ENCODE peak calls at places on chromosomes 12 and 14, in five cellular contexts. S, Q, T, X and W are unnamed samples.

GRCh38 chr12:59808317-59808910 is 212.6 kb downstream of the SLC16A7 start:
- DNase-seq in S (peak; percentile 61), Q (no peak), T (no peak), X (no peak), W (no peak)

GRCh38 chr14:88551094-88551870 is 3.5 kb downstream of the PTPN21 start:
- DNase-seq in S (peak; percentile 91), Q (peak; percentile 91), T (peak; percentile 82), X (peak; percentile 30), W (peak; percentile 56)

GRCh38 chr12:115897718-115898117 is 379.8 kb downstream of the MED13L start:
- DNase-seq in S (no peak), Q (no peak), T (no peak), X (no peak), W (no peak)

GRCh38 chr14:30375280-30375892 is 183.6 kb upstream of the G2E3 start:
- DNase-seq in S (peak; percentile 71), Q (no peak), T (peak; percentile 19), X (peak; percentile 45), W (peak; percentile 59)

GRCh38 chr14:86790408-86791364 is 1202.3 kb downstream of the GALC start:
- DNase-seq in S (no peak), Q (no peak), T (no peak), X (no peak), W (no peak)

GRCh38 chr12:110661337-110661972 is 27.5 kb downstream of the HVCN1 start:
- DNase-seq in S (no peak), Q (no peak), T (no peak), X (no peak), W (no peak)

GRCh38 chr14:64725879-64726584 is 21.8 kb downstream of the PLEKHG3 start:
- DNase-seq in S (no peak), Q (no peak), T (peak; percentile 5), X (no peak), W (no peak)

GRCh38 chr12:123270380-123271181 is 1.1 kb downstream of the CDK2AP1 start:
- DNase-seq in S (peak; percentile 50), Q (no peak), T (peak; percentile 54), X (no peak), W (peak; percentile 46)

GRCh38 chr12:93234641-93235040 is 143.1 kb upstream of the NUDT4 start:
- DNase-seq in S (no peak), Q (no peak), T (no peak), X (no peak), W (no peak)

GRCh38 chr14:85002846-85003245 is 527.1 kb upstream of the FLRT2 start:
- DNase-seq in S (no peak), Q (no peak), T (no peak), X (no peak), W (no peak)

GRCh38 chr12:10191865-10192264 is 13.0 kb downstream of the TMEM52B start:
- DNase-seq in S (peak; percentile 65), Q (no peak), T (no peak), X (no peak), W (no peak)

GRCh38 chr12:10186299-10186698 is 7.5 kb downstream of the TMEM52B start:
- DNase-seq in S (no peak), Q (no peak), T (no peak), X (no peak), W (peak; percentile 95)

GRCh38 chr12:10189653-10190052 is 10.8 kb downstream of the TMEM52B start:
- DNase-seq in S (no peak), Q (no peak), T (no peak), X (no peak), W (no peak)

GRCh38 chr12:10194160-10194559 is 15.3 kb downstream of the TMEM52B start:
- DNase-seq in S (peak; percentile 59), Q (no peak), T (no peak), X (no peak), W (no peak)

DNA sequence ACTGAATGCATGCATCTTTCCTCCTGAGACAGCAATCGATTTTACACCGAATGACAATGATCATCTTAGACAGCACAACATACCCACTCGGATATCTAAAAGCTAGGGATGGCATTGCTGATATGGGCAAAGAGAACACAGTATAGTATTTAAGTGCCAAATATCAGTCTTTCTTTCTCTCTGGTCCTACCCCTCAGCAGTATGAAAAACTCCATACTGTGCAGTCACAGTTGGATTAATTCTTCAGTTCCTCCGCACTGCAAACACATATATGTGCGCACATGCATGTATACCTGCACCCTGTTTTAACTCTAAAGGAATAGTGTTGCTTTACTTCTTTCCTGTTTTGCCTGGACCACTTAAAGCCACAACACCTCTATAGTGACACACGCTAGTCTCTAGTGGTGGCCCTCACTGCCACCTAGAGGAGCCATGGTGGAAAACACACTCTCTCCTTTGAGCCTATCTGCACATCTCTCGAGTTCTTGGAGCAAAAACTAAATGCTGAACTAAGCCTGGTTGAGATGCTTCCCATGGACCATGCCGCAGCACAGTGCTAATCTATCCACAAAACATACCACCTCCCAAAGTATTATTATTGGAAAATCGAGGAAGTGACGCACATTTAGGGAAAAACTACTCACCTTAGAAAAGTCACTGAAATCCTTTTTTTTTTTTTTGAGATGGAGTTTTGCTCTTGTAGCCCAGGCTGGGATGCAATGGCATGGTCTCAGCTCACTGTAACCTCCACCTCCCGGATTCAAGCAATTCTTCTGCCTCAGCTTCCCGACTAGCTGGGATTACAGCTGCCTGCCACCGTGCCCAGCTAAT is 11.9 kb downstream of the TMEM52B start:
- DNase-seq in S (peak; percentile 75), Q (no peak), T (no peak), X (peak; percentile 40), W (peak; percentile 62)
- TF ChIP-seq CTCF in S (peak; percentile 83), Q (peak; percentile 81), T (peak; percentile 47), X (peak; percentile 80), W (peak; percentile 87)

GRCh38 chr12:48454675-48455074 is 17.7 kb upstream of the ANP32D start:
- DNase-seq in S (peak; percentile 50), Q (no peak), T (no peak), X (no peak), W (no peak)
- TF ChIP-seq CTCF in S (peak; percentile 36), Q (peak; percentile 19), T (peak; percentile 49), X (peak; percentile 58), W (peak; percentile 44)

GRCh38 chr14:105330491-105330895 is 15.9 kb downstream of the PACS2 start:
- DNase-seq in S (peak; percentile 60), Q (no peak), T (no peak), X (no peak), W (no peak)
- TF ChIP-seq CTCF in S (no peak), Q (no peak), T (no peak), X (no peak), W (no peak)

GRCh38 chr12:124424516-124424905 is 129.6 kb downstream of the RFLNA start:
- DNase-seq in S (no peak), Q (no peak), T (peak; percentile 49), X (no peak), W (no peak)

GRCh38 chr12:124428136-124428791 is 133.4 kb downstream of the RFLNA start:
- DNase-seq in S (peak; percentile 73), Q (no peak), T (no peak), X (no peak), W (no peak)

GRCh38 chr12:124425667-124426066 is 130.8 kb downstream of the RFLNA start:
- DNase-seq in S (no peak), Q (no peak), T (no peak), X (no peak), W (no peak)

GRCh38 chr12:124428792-124429281 is 133.9 kb downstream of the RFLNA start:
- DNase-seq in S (no peak), Q (no peak), T (no peak), X (no peak), W (no peak)

GRCh38 chr12:124426594-124427550 is 132.0 kb downstream of the RFLNA start:
- DNase-seq in S (no peak), Q (no peak), T (no peak), X (no peak), W (no peak)
- TF ChIP-seq CTCF in S (no peak), Q (no peak), T (no peak), X (no peak), W (no peak)

DNA sequence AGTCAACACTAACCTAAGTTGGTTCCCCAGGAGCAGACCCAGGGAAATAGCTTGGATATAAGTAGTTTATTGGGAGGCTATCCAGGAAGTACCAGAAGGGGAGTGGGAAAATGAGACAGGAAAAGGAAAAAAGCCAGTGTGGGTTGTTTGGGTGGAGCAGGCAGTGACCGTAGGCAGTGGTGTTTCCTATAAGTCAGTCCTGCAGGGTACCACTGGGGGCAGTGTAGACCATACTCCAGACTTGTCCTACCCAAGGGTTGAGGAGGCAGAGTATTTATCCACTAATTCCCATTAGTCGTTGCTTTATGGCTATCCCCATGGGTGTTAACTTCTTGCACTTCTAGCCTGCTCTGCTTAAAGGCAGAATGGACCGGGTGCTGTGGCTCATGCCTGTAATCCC is 6.4 kb upstream of the CCDC60 start:
- DNase-seq in S (no peak), Q (no peak), T (no peak), X (no peak), W (no peak)
- TF ChIP-seq CTCF in S (no peak), Q (no peak), T (no peak), X (no peak), W (no peak)

DNA sequence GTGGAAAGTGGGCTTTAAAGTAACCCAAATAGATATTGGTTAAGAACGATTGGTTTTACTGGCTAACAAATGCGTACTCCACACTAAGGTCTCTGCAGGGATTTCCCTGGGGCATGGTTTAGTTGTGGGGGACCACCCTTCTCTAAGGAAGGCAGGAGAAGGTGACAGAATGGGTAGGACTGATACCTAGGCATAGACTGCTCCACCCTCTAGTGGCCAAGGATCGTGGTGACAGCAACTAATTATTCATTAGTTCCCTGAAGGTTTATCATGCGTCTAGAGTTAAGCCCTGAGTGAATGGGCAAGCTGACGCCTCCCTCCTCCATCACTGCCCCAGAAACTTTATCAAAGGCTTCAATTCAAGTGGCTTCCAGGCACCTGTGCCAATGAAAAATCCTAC is 9.1 kb downstream of the FAM181A start:
- DNase-seq in S (no peak), Q (no peak), T (no peak), X (no peak), W (no peak)
- TF ChIP-seq CTCF in S (peak; percentile 32), Q (peak; percentile 51), T (no peak), X (peak; percentile 58), W (peak; percentile 63)

GRCh38 chr12:73935817-73936216 is 601.8 kb upstream of the ATXN7L3B start:
- DNase-seq in S (no peak), Q (no peak), T (no peak), X (no peak), W (no peak)
- TF ChIP-seq CTCF in S (no peak), Q (peak; percentile 57), T (no peak), X (no peak), W (no peak)

GRCh38 chr14:54640480-54640879 is 73.6 kb downstream of the SAMD4A start:
- DNase-seq in S (no peak), Q (no peak), T (no peak), X (no peak), W (no peak)

GRCh38 chr14:54637270-54637669 is 70.3 kb downstream of the SAMD4A start:
- DNase-seq in S (no peak), Q (no peak), T (no peak), X (no peak), W (no peak)

GRCh38 chr14:54642121-54642520 is 75.2 kb downstream of the SAMD4A start:
- DNase-seq in S (no peak), Q (no peak), T (no peak), X (no peak), W (no peak)

GRCh38 chr14:54633076-54633475 is 66.1 kb downstream of the SAMD4A start:
- DNase-seq in S (no peak), Q (no peak), T (no peak), X (no peak), W (no peak)

GRCh38 chr14:54637829-54638446 is 71.0 kb downstream of the SAMD4A start:
- DNase-seq in S (peak; percentile 81), Q (no peak), T (no peak), X (no peak), W (no peak)
- TF ChIP-seq CTCF in S (no peak), Q (no peak), T (no peak), X (no peak), W (no peak)